ENCODE peak calls at places on chromosome 2, in six cellular contexts. V, H, K, X, O and J are unnamed samples.
A peak's percentile ranks its signal among the peaks of the same experiment; 100 is the strongest.

GRCh38 chr2:54610700-54611099 is 112.8 kb upstream of the EML6 start:
- DNase-seq in O (peak; percentile 47), H (no peak), K (no peak), V (no peak), X (no peak), J (no peak)

GRCh38 chr2:239246723-239247122 is 154.1 kb downstream of the HDAC4 start:
- DNase-seq in O (no peak), V (no peak), H (no peak), K (peak; percentile 41), X (no peak), J (no peak)

GRCh38 chr2:64751286-64752260 is 97.9 kb upstream of the SERTAD2 start:
- DNase-seq in O (peak; percentile 98), K (peak; percentile 99), H (peak; percentile 41), X (peak; percentile 56), V (peak; percentile 97), J (peak; percentile 99)

GRCh38 chr2:100962366-100963025 is 39.6 kb upstream of the RPL31 start:
- DNase-seq in O (no peak), X (no peak), V (no peak), K (no peak), H (no peak), J (no peak)

GRCh38 chr2:178072383-178073301 is at the start of gene PDE11A:
- DNase-seq in V (no peak), X (peak; percentile 14), O (peak; percentile 86), H (peak; percentile 56), K (peak; percentile 74), J (peak; percentile 83)

GRCh38 chr2:121376851-121377250 is 91.8 kb upstream of the TFCP2L1 start:
- DNase-seq in V (no peak), H (no peak), O (no peak), K (no peak), X (no peak), J (no peak)

GRCh38 chr2:45432406-45432805 is 178.7 kb downstream of the SRBD1 start:
- DNase-seq in V (no peak), X (no peak), H (no peak), K (no peak), O (no peak), J (no peak)

GRCh38 chr2:223925106-223925505 is 20.0 kb downstream of the WDFY1 start:
- DNase-seq in H (no peak), V (no peak), O (no peak), X (peak; percentile 71), K (no peak), J (no peak)

GRCh38 chr2:221451836-221452774 is 120.0 kb downstream of the EPHA4 start:
- DNase-seq in K (no peak), V (no peak), O (no peak), H (no peak), X (no peak), J (no peak)

GRCh38 chr2:224449212-224450147 is 47.6 kb upstream of the FAM124B start:
- DNase-seq in X (peak; percentile 20), H (no peak), K (no peak), V (peak; percentile 13), O (peak; percentile 44), J (no peak)

GRCh38 chr2:162243305-162243693 is at the start of gene FAP:
- DNase-seq in V (no peak), O (peak; percentile 57), K (no peak), H (no peak), X (no peak), J (no peak)

GRCh38 chr2:119435953-119436297 is 4.3 kb downstream of the TMEM37 start:
- DNase-seq in X (no peak), H (no peak), V (no peak), K (no peak), O (no peak), J (no peak)

GRCh38 chr2:39513641-39514094 is 76.6 kb upstream of the MAP4K3 start:
- DNase-seq in X (peak; percentile 76), O (peak; percentile 94), H (peak; percentile 61), V (peak; percentile 26), K (peak; percentile 55), J (peak; percentile 22)

GRCh38 chr2:234003972-234004617 is 46.4 kb upstream of the SPP2 start:
- DNase-seq in V (no peak), X (peak; percentile 90), O (peak; percentile 93), H (peak; percentile 33), K (peak; percentile 64), J (no peak)

GRCh38 chr2:27435628-27436027 is 6.6 kb upstream of the KRTCAP3 start:
- DNase-seq in X (no peak), K (no peak), H (no peak), V (no peak), O (no peak), J (no peak)

GRCh38 chr2:55885129-55885943 is 38.2 kb downstream of the EFEMP1 start:
- DNase-seq in O (peak; percentile 71), V (no peak), H (no peak), K (no peak), X (peak; percentile 51), J (no peak)

GRCh38 chr2:158907926-158908462 is 60.4 kb upstream of the TANC1 start:
- DNase-seq in V (no peak), O (no peak), X (no peak), K (no peak), H (no peak), J (no peak)

GRCh38 chr2:167048829-167049228 is 160.5 kb downstream of the XIRP2 start:
- DNase-seq in K (no peak), O (no peak), V (no peak), H (no peak), X (no peak), J (no peak)

GRCh38 chr2:180472133-180472532 is 465.0 kb upstream of the CWC22 start:
- DNase-seq in V (no peak), K (no peak), H (no peak), O (peak; percentile 31), X (no peak), J (no peak)

GRCh38 chr2:71460595-71461303 is 7.4 kb downstream of the DYSF start:
- DNase-seq in V (no peak), H (no peak), K (no peak), X (peak; percentile 28), O (peak; percentile 61), J (no peak)

GRCh38 chr2:42767080-42767898 is 3.4 kb upstream of the OXER1 start:
- DNase-seq in O (no peak), H (no peak), K (no peak), X (no peak), V (no peak), J (no peak)

GRCh38 chr2:147017976-147018645 is 826.7 kb upstream of the ACVR2A start:
- DNase-seq in V (no peak), H (no peak), O (no peak), K (no peak), X (no peak), J (no peak)

GRCh38 chr2:228615501-228615900 is 434.0 kb upstream of the SPHKAP start:
- DNase-seq in O (no peak), V (no peak), K (no peak), X (no peak), H (no peak), J (no peak)